ENCODE peak calls at places on chromosomes 16 and 17, in five cellular contexts. C, X, D, I and F are unnamed samples.

GRCh38 chr17:47279062-47279801 is 25.6 kb downstream of the ITGB3 start:
- DNase-seq in I (peak; percentile 99), D (no peak), X (peak; percentile 75), C (peak; percentile 99), F (peak; percentile 64)

GRCh38 chr17:48427598-48427997 is 2.4 kb downstream of the SKAP1 start:
- DNase-seq in D (no peak), I (no peak), X (no peak), C (no peak), F (peak; percentile 74)

GRCh38 chr17:979539-980405 is at the start of gene NXN:
- DNase-seq in I (peak; percentile 76), X (peak; percentile 87), C (peak; percentile 80), D (peak; percentile 40), F (peak; percentile 64)

GRCh38 chr17:6752068-6752909 is 3.6 kb upstream of the XAF1 start:
- DNase-seq in X (peak; percentile 60), C (peak; percentile 100), D (no peak), I (peak; percentile 100), F (peak; percentile 44)

GRCh38 chr17:48734328-48735056 is 5.9 kb upstream of the HOXB13 start:
- DNase-seq in C (no peak), D (no peak), I (no peak), X (no peak), F (no peak)

GRCh38 chr16:89549007-89549700 is 11.3 kb upstream of the RPL13 start:
- DNase-seq in I (no peak), D (no peak), C (no peak), X (no peak), F (no peak)

GRCh38 chr16:54928421-54929089 is 2.1 kb upstream of the IRX5 start:
- DNase-seq in X (peak; percentile 86), D (peak; percentile 56), C (no peak), I (peak; percentile 73), F (peak; percentile 65)

GRCh38 chr16:87322360-87322759 is 5.2 kb upstream of the C16orf95 start:
- DNase-seq in I (no peak), C (no peak), D (no peak), X (no peak), F (no peak)

GRCh38 chr17:17911003-17911613 is 61.1 kb downstream of the TOM1L2 start:
- DNase-seq in D (no peak), C (no peak), I (no peak), X (no peak), F (no peak)

GRCh38 chr17:76714822-76715461 is 4.2 kb upstream of the MXRA7 start:
- DNase-seq in C (peak; percentile 67), X (peak; percentile 59), D (peak; percentile 19), I (peak; percentile 61), F (peak; percentile 82)